ENCODE peak calls at places on chromosomes 5 and 9, in five cellular contexts. P is SJSA1, E is cardiac muscle cell, W is WERI-Rb-1, V is ovary. H is an unnamed sample.

GRCh38 chr5:7347377-7347776 is 48.6 kb upstream of the ADCY2 start:
- DNase-seq in P (no peak), E (no peak), W (no peak), V (no peak), H (no peak)

GRCh38 chr5:170782438-170782837 is 1.1 kb upstream of the GABRP start:
- DNase-seq in P (no peak), E (peak), W (no peak), V (no peak), H (no peak)

GRCh38 chr5:179793470-179794139 is at the start of gene LTC4S:
- DNase-seq in P (no peak), E (no peak), W (no peak), V (peak), H (no peak)

GRCh38 chr9:87830446-87830845 is 52.2 kb upstream of the SPATA31E1 start:
- DNase-seq in P (no peak), E (no peak), W (no peak), V (no peak), H (no peak)

GRCh38 chr5:8068078-8068477 is 199.1 kb downstream of the MTRR start:
- DNase-seq in P (no peak), E (no peak), W (no peak), V (no peak), H (no peak)

GRCh38 chr9:134297082-134297415 is 29.2 kb upstream of the RXRA start:
- DNase-seq in P (no peak), E (no peak), W (no peak), V (no peak), H (no peak)

GRCh38 chr9:7298123-7298522 is 501.5 kb downstream of the DMAC1 start:
- DNase-seq in P (no peak), E (no peak), W (no peak), V (no peak), H (no peak)

GRCh38 chr9:980621-981020 is 4.2 kb downstream of the DMRT3 start:
- DNase-seq in P (no peak), E (no peak), W (no peak), V (no peak), H (no peak)

GRCh38 chr5:2767089-2767488 is 15.6 kb upstream of the IRX2 start:
- DNase-seq in P (no peak), E (no peak), W (no peak), V (no peak), H (no peak)

GRCh38 chr9:136939996-136940525 is 4.5 kb downstream of the FBXW5 start:
- DNase-seq in P (no peak), E (no peak), W (no peak), V (no peak), H (no peak)

GRCh38 chr9:80968611-80969010 is 720.7 kb downstream of the TLE1 start:
- DNase-seq in P (peak), E (no peak), W (no peak), V (no peak), H (no peak)

GRCh38 chr9:134623408-134624066 is 18.1 kb upstream of the COL5A1 start:
- DNase-seq in P (no peak), E (no peak), W (peak), V (peak), H (no peak)

GRCh38 chr5:135996611-135997010 is 32.2 kb upstream of the TGFBI start:
- DNase-seq in P (peak), E (no peak), W (no peak), V (no peak), H (no peak)

DNA sequence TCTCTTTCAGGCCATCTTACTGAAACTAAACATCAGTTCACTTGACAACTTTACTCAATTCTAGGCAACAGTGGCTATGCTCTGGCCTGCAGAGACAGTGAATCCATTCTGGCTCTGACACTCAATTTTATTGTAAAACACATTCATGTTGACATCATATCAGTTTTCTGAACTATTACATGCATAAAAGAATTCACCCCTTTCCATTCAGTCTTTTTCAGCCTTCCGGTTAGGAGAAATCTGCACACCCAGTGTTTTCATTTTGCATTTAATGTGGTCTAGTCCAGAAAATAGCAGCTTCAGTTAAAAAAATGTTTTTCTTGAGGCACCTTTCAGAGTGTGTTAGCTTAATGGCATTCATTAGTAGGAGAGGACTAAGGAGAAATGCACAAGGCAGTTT is 95.0 kb downstream of the PBX3 start:
- DNase-seq in P (no peak), E (no peak), W (no peak), V (no peak), H (no peak)
- H3K4me3 ChIP-seq in P (no peak), E (no peak), W (no peak), V (no peak), H (no peak)

GRCh38 chr9:83930881-83931280 is 9.6 kb upstream of the KIF27 start:
- DNase-seq in P (no peak), E (no peak), W (no peak), V (no peak), H (no peak)
- H3K27ac ChIP-seq in P (no peak), E (no peak), W (no peak), V (no peak), H (no peak)

GRCh38 chr9:73219985-73220626 is 68.4 kb downstream of the ANXA1 start:
- DNase-seq in P (no peak), E (no peak), W (no peak), V (no peak), H (no peak)

GRCh38 chr9:73229543-73229942 is 77.9 kb downstream of the ANXA1 start:
- DNase-seq in P (no peak), E (no peak), W (no peak), V (no peak), H (no peak)

DNA sequence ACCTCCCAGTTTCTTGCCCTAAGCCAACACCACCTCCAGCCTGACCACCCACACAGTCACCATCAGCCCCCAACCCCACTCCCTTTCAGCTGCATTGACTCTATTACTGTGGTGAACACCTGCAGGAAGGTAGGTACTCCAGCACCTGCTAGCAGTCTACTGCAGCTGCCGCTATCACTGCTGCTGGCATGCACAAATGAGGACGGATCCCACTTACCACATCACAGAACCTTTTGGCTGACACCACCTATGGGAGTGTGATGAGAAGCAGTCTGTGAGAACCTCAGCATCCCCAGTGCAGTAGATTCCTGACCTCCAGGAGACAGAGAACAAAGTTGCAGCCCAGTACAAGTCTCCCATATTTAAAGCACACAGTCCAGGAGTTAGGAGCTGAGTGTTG is 71.9 kb downstream of the ANXA1 start:
- DNase-seq in P (no peak), E (no peak), W (no peak), V (no peak), H (no peak)
- H3K4me3 ChIP-seq in P (no peak), E (no peak), W (no peak), V (no peak), H (no peak)

GRCh38 chr9:132000659-132001058 is 79.0 kb downstream of the MED27 start:
- DNase-seq in P (no peak), E (no peak), W (no peak), V (no peak), H (no peak)
- H3K27ac ChIP-seq in P (peak), E (no peak), W (no peak), V (no peak), H (no peak)

DNA sequence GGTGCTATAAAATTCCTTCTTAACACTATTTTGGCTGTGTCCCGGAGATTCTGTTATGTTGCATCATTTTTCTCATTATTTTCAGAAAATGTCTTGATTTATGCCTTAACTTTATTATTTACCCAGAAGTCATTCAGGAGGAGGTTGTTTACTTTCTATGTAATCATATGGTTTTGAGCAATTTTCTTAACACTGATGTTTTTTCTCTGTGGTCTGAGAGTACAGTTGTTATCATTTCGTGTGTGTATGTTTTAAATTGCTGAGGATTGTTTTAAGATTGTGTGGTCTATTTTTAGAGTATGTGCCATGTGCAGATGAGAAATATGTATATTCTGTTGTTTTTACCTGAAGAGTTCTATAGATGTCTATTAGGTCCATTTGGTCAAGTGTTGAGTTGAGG is 498.1 kb upstream of the ZNF608 start:
- DNase-seq in P (peak), E (no peak), W (no peak), V (no peak), H (no peak)
- H3K4me3 ChIP-seq in P (no peak), E (no peak), W (no peak), V (no peak), H (no peak)

GRCh38 chr5:149828161-149829011 is 98.3 kb downstream of the PPARGC1B start:
- DNase-seq in P (peak), E (peak), W (peak), V (peak), H (peak)
- H3K27ac ChIP-seq in P (no peak), E (no peak), W (no peak), V (no peak), H (no peak)

GRCh38 chr5:59275537-59276276 is 617.8 kb downstream of the PDE4D start:
- DNase-seq in P (peak), E (peak), W (no peak), V (no peak), H (no peak)

GRCh38 chr5:59276886-59277514 is 616.5 kb downstream of the PDE4D start:
- DNase-seq in P (no peak), E (no peak), W (no peak), V (no peak), H (no peak)

GRCh38 chr5:59274130-59274529 is 619.4 kb downstream of the PDE4D start:
- DNase-seq in P (no peak), E (no peak), W (no peak), V (no peak), H (no peak)

GRCh38 chr5:59275170-59275536 is 618.4 kb downstream of the PDE4D start:
- DNase-seq in P (no peak), E (no peak), W (no peak), V (no peak), H (no peak)

DNA sequence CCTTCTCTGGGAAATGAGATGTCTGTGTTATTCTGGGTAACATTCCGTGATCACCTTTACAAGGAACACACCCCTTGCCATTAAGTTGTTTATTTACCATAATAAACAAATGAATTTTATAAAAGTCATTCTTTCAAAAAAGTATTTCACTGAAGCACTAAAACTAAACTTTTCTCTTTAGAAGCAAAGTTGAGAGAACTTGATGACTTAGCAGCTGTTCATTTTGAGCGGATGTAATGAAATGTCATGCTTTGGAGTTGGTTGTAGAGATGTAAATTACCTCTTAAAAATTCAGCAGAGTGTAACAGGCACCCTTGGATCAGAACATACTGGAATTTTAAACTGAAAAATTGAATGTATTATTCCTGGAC is 617.3 kb downstream of the PDE4D start:
- DNase-seq in P (no peak), E (no peak), W (no peak), V (no peak), H (no peak)
- H3K4me3 ChIP-seq in P (peak), E (peak), W (no peak), V (no peak), H (peak)

DNA sequence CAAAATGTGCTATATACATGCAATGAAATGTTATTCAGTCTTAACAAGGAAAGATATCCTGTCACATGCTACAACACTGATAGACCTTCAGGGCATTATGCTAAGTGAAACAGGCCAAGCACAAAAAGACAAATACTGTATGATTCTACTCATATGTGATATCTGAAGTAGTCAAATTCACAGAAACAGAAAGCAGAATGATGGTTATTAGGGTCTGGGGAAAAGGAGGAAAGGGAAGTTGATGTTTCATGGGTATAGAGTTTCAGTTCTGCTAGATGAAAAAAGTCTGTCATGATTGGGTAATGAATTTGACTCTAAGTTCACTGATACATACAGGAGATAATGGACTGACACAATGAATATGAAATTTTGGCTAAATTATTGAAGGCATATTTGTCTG is 11.2 kb upstream of the RIC1 start:
- DNase-seq in P (no peak), E (no peak), W (no peak), V (no peak), H (no peak)
- H3K27ac ChIP-seq in P (no peak), E (no peak), W (no peak), V (no peak), H (no peak)